ENCODE peak calls at places on chromosomes 3 and 15, in six cellular contexts. N is ovary, I is fibroblast of mammary gland, P is tibial artery, D is cardiac fibroblast, H is skeletal muscle cell. K is an unnamed sample.

GRCh38 chr3:15923640-15924405 is 126.0 kb upstream of the ANKRD28 start:
- DNase-seq in N (no peak), I (peak), P (no peak), D (peak), H (no peak), K (no peak)

GRCh38 chr3:134859341-134859740 is 64.3 kb downstream of the EPHB1 start:
- DNase-seq in N (no peak), I (no peak), P (no peak), D (no peak), H (no peak), K (no peak)

GRCh38 chr15:53116169-53116568 is 326.0 kb upstream of the ONECUT1 start:
- DNase-seq in N (no peak), I (no peak), P (no peak), D (no peak), H (no peak), K (no peak)

GRCh38 chr3:133328373-133328772 is 71.5 kb upstream of the BFSP2 start:
- DNase-seq in N (no peak), I (no peak), P (no peak), D (no peak), H (no peak), K (no peak)

GRCh38 chr3:66138336-66139234 is 82.2 kb upstream of the SLC25A26 start:
- DNase-seq in N (peak), I (peak), P (peak), D (peak), H (no peak), K (no peak)

GRCh38 chr15:69852482-69853275 is 245.0 kb downstream of the TLE3 start:
- DNase-seq in N (no peak), I (no peak), P (no peak), D (peak), H (peak), K (no peak)

GRCh38 chr3:129688310-129688895 is 81.9 kb upstream of the PLXND1 start:
- DNase-seq in N (peak), I (peak), P (peak), D (peak), H (peak), K (no peak)

GRCh38 chr3:158801200-158801599 is 654 bp upstream of the MFSD1 start:
- DNase-seq in N (no peak), I (peak), P (no peak), D (no peak), H (no peak), K (no peak)

GRCh38 chr3:58356054-58356453 is 23.4 kb downstream of the PXK start:
- DNase-seq in N (no peak), I (no peak), P (no peak), D (no peak), H (no peak), K (no peak)

GRCh38 chr3:172904817-172905479 is 154.4 kb downstream of the ECT2 start:
- DNase-seq in N (no peak), I (no peak), P (no peak), D (peak), H (no peak), K (no peak)

GRCh38 chr15:68396068-68396467 is 35.9 kb downstream of the ITGA11 start:
- DNase-seq in N (no peak), I (no peak), P (no peak), D (no peak), H (no peak), K (no peak)

GRCh38 chr3:49279376-49279775 is 2.3 kb upstream of the C3orf62 start:
- DNase-seq in N (no peak), I (peak), P (no peak), D (peak), H (no peak), K (no peak)

GRCh38 chr3:63353383-63353782 is 75.3 kb downstream of the SYNPR start:
- DNase-seq in N (no peak), I (peak), P (no peak), D (peak), H (peak), K (no peak)

GRCh38 chr15:67091073-67091965 is 25.9 kb downstream of the SMAD3 start:
- DNase-seq in N (peak), I (peak), P (no peak), D (peak), H (peak), K (peak)

GRCh38 chr3:62876064-62876463 is 848 bp upstream of the CADPS start:
- DNase-seq in N (peak), I (peak), P (no peak), D (peak), H (peak), K (peak)

GRCh38 chr3:100455841-100456550 is 36.4 kb upstream of the TMEM45A start:
- DNase-seq in N (no peak), I (no peak), P (no peak), D (no peak), H (no peak), K (no peak)

GRCh38 chr15:75985966-75986365 is 26.3 kb downstream of the NRG4 start:
- DNase-seq in N (no peak), I (no peak), P (no peak), D (peak), H (no peak), K (no peak)

GRCh38 chr3:58627580-58627894 is 39.0 kb downstream of the FAM3D start:
- DNase-seq in N (peak), I (no peak), P (no peak), D (no peak), H (no peak), K (no peak)

GRCh38 chr3:41202834-41203345 is 3.6 kb downstream of the CTNNB1 start:
- DNase-seq in N (no peak), I (peak), P (no peak), D (peak), H (peak), K (no peak)

GRCh38 chr3:196813903-196814302 is 53.8 kb upstream of the SENP5 start:
- DNase-seq in N (no peak), I (peak), P (no peak), D (peak), H (no peak), K (no peak)

GRCh38 chr3:61683409-61684261 is 122.3 kb downstream of the PTPRG start:
- DNase-seq in N (no peak), I (peak), P (no peak), D (peak), H (peak), K (no peak)

GRCh38 chr3:32818431-32819085 is 761 bp downstream of the TRIM71 start:
- DNase-seq in N (no peak), I (no peak), P (no peak), D (no peak), H (no peak), K (no peak)

GRCh38 chr15:34773916-34774315 is 19.1 kb upstream of the GJD2 start:
- DNase-seq in N (no peak), I (no peak), P (no peak), D (no peak), H (no peak), K (no peak)

GRCh38 chr15:66253643-66254363 is at the start of gene MEGF11:
- DNase-seq in N (peak), I (peak), P (no peak), D (peak), H (no peak), K (no peak)

GRCh38 chr3:149832086-149832485 is 19.1 kb downstream of the RNF13 start:
- DNase-seq in N (no peak), I (peak), P (no peak), D (peak), H (no peak), K (no peak)

GRCh38 chr3:154552338-154552737 is 122.3 kb upstream of the GPR149 start:
- DNase-seq in N (no peak), I (no peak), P (no peak), D (no peak), H (no peak), K (no peak)

GRCh38 chr3:34065901-34066300 is 267.5 kb downstream of the PDCD6IP start:
- DNase-seq in N (no peak), I (no peak), P (no peak), D (no peak), H (peak), K (no peak)

GRCh38 chr3:188510366-188510765 is 356.4 kb downstream of the LPP start:
- DNase-seq in N (no peak), I (peak), P (no peak), D (peak), H (peak), K (peak)

GRCh38 chr3:98733778-98734281 is 29.3 kb upstream of the ST3GAL6 start:
- DNase-seq in N (no peak), I (no peak), P (no peak), D (peak), H (no peak), K (no peak)

GRCh38 chr15:87263844-87264243 is 992.7 kb downstream of the NTRK3 start:
- DNase-seq in N (no peak), I (no peak), P (no peak), D (no peak), H (no peak), K (no peak)

GRCh38 chr3:150806436-150806835 is 43.5 kb upstream of the SIAH2 start:
- DNase-seq in N (no peak), I (no peak), P (no peak), D (no peak), H (no peak), K (no peak)

DNA sequence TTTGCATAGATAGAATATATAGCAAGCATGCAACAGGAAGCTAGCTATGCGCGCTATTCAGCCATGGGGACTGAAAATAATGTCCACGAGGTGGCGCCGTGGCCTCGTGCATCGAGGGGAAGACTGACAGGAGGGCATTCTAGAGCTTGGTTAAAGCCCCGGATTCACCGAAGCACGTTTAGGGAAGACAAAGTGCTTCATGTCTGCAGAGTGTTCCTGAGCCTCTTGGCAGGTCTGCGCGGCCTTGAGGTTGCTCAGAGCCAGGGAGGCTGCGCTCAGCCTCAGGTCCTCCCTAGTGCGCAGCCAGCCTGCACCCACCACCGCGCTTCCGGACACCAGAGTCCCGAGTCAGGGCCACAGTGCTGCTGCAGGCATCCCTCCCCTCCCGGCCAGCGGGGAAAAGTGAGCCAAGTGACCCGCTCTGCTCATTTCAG is 24.6 kb downstream of the GABRA5 start:
- DNase-seq in N (no peak), I (peak), P (no peak), D (peak), H (peak), K (no peak)
- H3K4me3 ChIP-seq in N (no peak), I (no peak), P (peak), D (no peak), H (peak), K (peak)

GRCh38 chr3:12561397-12561796 is 4.5 kb downstream of the MKRN2 start:
- DNase-seq in N (no peak), I (no peak), P (no peak), D (no peak), H (no peak), K (no peak)

GRCh38 chr3:12558706-12559105 is 1.8 kb downstream of the MKRN2 start:
- DNase-seq in N (no peak), I (no peak), P (no peak), D (no peak), H (no peak), K (no peak)

GRCh38 chr3:12560505-12561188 is 3.8 kb downstream of the MKRN2 start:
- DNase-seq in N (no peak), I (no peak), P (no peak), D (no peak), H (no peak), K (no peak)

GRCh38 chr3:12557472-12558105 is 702 bp downstream of the MKRN2 start:
- DNase-seq in N (no peak), I (peak), P (no peak), D (peak), H (no peak), K (no peak)

DNA sequence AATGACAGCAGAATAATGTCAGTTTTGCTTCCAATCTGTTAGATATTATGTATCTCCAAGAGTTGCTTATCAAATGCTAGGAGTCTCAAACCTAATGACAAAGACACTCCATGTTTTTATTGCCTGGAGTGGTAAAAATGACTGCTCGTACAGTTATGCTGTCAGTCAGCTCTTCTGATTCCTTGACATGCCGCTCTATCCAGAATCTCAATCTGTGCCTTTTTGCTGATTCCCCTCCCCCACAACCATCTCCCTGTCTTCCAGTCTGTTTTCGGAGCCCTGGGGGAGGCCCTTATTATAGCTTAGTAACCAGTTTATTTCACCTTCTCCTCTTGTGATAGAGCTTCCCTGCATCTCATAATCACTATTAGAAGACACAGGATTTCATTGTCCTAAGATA is 2.6 kb downstream of the MKRN2 start:
- DNase-seq in N (no peak), I (no peak), P (no peak), D (no peak), H (no peak), K (no peak)
- H3K4me3 ChIP-seq in N (no peak), I (no peak), P (no peak), D (no peak), H (no peak), K (no peak)

GRCh38 chr3:83567935-83568334 is 1390.9 kb upstream of the CADM2 start:
- DNase-seq in N (no peak), I (no peak), P (no peak), D (no peak), H (no peak), K (no peak)
- H3K4me3 ChIP-seq in N (no peak), I (no peak), P (no peak), D (no peak), H (no peak), K (no peak)

GRCh38 chr15:90004671-90005070 is 3.5 kb downstream of the ZNF710 start:
- DNase-seq in N (no peak), I (peak), P (no peak), D (peak), H (peak), K (peak)
- H3K4me3 ChIP-seq in N (no peak), I (peak), P (no peak), D (no peak), H (no peak), K (peak)

K was measured in AG04450.